ENCODE peak calls at places on chromosomes 5 and 9, in ten cellular contexts. One of them, this sample, is unnamed.

GRCh38 chr9:115146581-115147021 is 28.6 kb upstream of the TNC start:
- DNase-seq in lower leg skin: peak; percentile 32
- DNase-seq in psoas muscle: no peak
- DNase-seq in NB4: no peak
- DNase-seq in GM06990: no peak
- DNase-seq in sigmoid colon: peak; percentile 87
- DNase-seq in body of pancreas: no peak
- DNase-seq in PC-3: peak; percentile 81
- DNase-seq in gastrocnemius medialis: peak; percentile 23
- DNase-seq in PC-9: peak; percentile 54
- DNase-seq in this sample: peak; percentile 79

GRCh38 chr5:21723500-21723899 is 1129.6 kb downstream of the CDH12 start:
- DNase-seq in lower leg skin: no peak
- DNase-seq in psoas muscle: no peak
- DNase-seq in NB4: no peak
- DNase-seq in GM06990: no peak
- DNase-seq in sigmoid colon: no peak
- DNase-seq in body of pancreas: no peak
- DNase-seq in PC-3: no peak
- DNase-seq in gastrocnemius medialis: no peak
- DNase-seq in PC-9: no peak
- DNase-seq in this sample: no peak

GRCh38 chr9:134937566-134938345 is 20.0 kb upstream of the FCN1 start:
- DNase-seq in lower leg skin: no peak
- DNase-seq in psoas muscle: no peak
- DNase-seq in NB4: no peak
- DNase-seq in GM06990: no peak
- DNase-seq in sigmoid colon: no peak
- DNase-seq in body of pancreas: no peak
- DNase-seq in PC-3: no peak
- DNase-seq in gastrocnemius medialis: peak; percentile 3
- DNase-seq in PC-9: no peak
- DNase-seq in this sample: no peak

GRCh38 chr5:140317859-140318258 is 15.0 kb upstream of the PFDN1 start:
- DNase-seq in lower leg skin: no peak
- DNase-seq in psoas muscle: no peak
- DNase-seq in NB4: no peak
- DNase-seq in GM06990: no peak
- DNase-seq in sigmoid colon: no peak
- DNase-seq in body of pancreas: no peak
- DNase-seq in PC-3: peak; percentile 81
- DNase-seq in gastrocnemius medialis: no peak
- DNase-seq in PC-9: peak; percentile 34
- DNase-seq in this sample: no peak

GRCh38 chr5:38673671-38674071 is 117.2 kb upstream of the LIFR start:
- DNase-seq in lower leg skin: no peak
- DNase-seq in psoas muscle: no peak
- DNase-seq in NB4: no peak
- DNase-seq in GM06990: peak; percentile 2
- DNase-seq in sigmoid colon: no peak
- DNase-seq in body of pancreas: no peak
- DNase-seq in PC-3: peak; percentile 91
- DNase-seq in gastrocnemius medialis: no peak
- DNase-seq in PC-9: no peak
- DNase-seq in this sample: no peak

GRCh38 chr5:127229185-127229889 is 61.3 kb upstream of the MEGF10 start:
- DNase-seq in lower leg skin: peak; percentile 46
- DNase-seq in psoas muscle: peak; percentile 66
- DNase-seq in NB4: peak; percentile 80
- DNase-seq in GM06990: peak; percentile 69
- DNase-seq in sigmoid colon: peak; percentile 78
- DNase-seq in body of pancreas: peak; percentile 45
- DNase-seq in PC-3: peak; percentile 51
- DNase-seq in gastrocnemius medialis: peak; percentile 16
- DNase-seq in PC-9: peak; percentile 47
- DNase-seq in this sample: no peak

GRCh38 chr5:176521699-176522263 is 15.4 kb downstream of the RNF44 start:
- DNase-seq in lower leg skin: no peak
- DNase-seq in psoas muscle: no peak
- DNase-seq in NB4: no peak
- DNase-seq in GM06990: no peak
- DNase-seq in sigmoid colon: no peak
- DNase-seq in body of pancreas: no peak
- DNase-seq in PC-3: no peak
- DNase-seq in gastrocnemius medialis: no peak
- DNase-seq in PC-9: no peak
- DNase-seq in this sample: no peak

GRCh38 chr9:91845839-91846238 is 104.2 kb downstream of the ROR2 start:
- DNase-seq in lower leg skin: no peak
- DNase-seq in psoas muscle: no peak
- DNase-seq in NB4: peak; percentile 28
- DNase-seq in GM06990: no peak
- DNase-seq in sigmoid colon: no peak
- DNase-seq in body of pancreas: no peak
- DNase-seq in PC-3: no peak
- DNase-seq in gastrocnemius medialis: no peak
- DNase-seq in PC-9: no peak
- DNase-seq in this sample: no peak

GRCh38 chr9:137312852-137313325 is 10.8 kb upstream of the NRARP start:
- DNase-seq in lower leg skin: no peak
- DNase-seq in psoas muscle: no peak
- DNase-seq in NB4: no peak
- DNase-seq in GM06990: no peak
- DNase-seq in sigmoid colon: peak; percentile 43
- DNase-seq in body of pancreas: peak; percentile 25
- DNase-seq in PC-3: no peak
- DNase-seq in gastrocnemius medialis: no peak
- DNase-seq in PC-9: no peak
- DNase-seq in this sample: no peak

GRCh38 chr5:15796557-15796956 is 296.6 kb downstream of the FBXL7 start:
- DNase-seq in lower leg skin: no peak
- DNase-seq in psoas muscle: no peak
- DNase-seq in NB4: no peak
- DNase-seq in GM06990: no peak
- DNase-seq in sigmoid colon: no peak
- DNase-seq in body of pancreas: no peak
- DNase-seq in PC-3: no peak
- DNase-seq in gastrocnemius medialis: no peak
- DNase-seq in PC-9: no peak
- DNase-seq in this sample: no peak

GRCh38 chr5:93592866-93593265 is 9.8 kb downstream of the NR2F1 start:
- DNase-seq in lower leg skin: no peak
- DNase-seq in psoas muscle: no peak
- DNase-seq in NB4: no peak
- DNase-seq in GM06990: no peak
- DNase-seq in sigmoid colon: no peak
- DNase-seq in body of pancreas: no peak
- DNase-seq in PC-3: no peak
- DNase-seq in gastrocnemius medialis: no peak
- DNase-seq in PC-9: no peak
- DNase-seq in this sample: no peak

GRCh38 chr9:107872457-107873192 is 383.1 kb upstream of the KLF4 start:
- DNase-seq in lower leg skin: no peak
- DNase-seq in psoas muscle: no peak
- DNase-seq in NB4: no peak
- DNase-seq in GM06990: no peak
- DNase-seq in sigmoid colon: no peak
- DNase-seq in body of pancreas: no peak
- DNase-seq in PC-3: no peak
- DNase-seq in gastrocnemius medialis: no peak
- DNase-seq in PC-9: no peak
- DNase-seq in this sample: no peak
- H3K4me3 ChIP-seq in lower leg skin: no peak overlapping the region
- H3K4me3 ChIP-seq in psoas muscle: no peak overlapping the region
- H3K4me3 ChIP-seq in NB4: no peak overlapping the region
- H3K4me3 ChIP-seq in GM06990: no peak overlapping the region
- H3K4me3 ChIP-seq in sigmoid colon: no peak overlapping the region
- H3K4me3 ChIP-seq in body of pancreas: no peak overlapping the region
- H3K4me3 ChIP-seq in PC-3: no peak overlapping the region
- H3K4me3 ChIP-seq in gastrocnemius medialis: no peak overlapping the region
- H3K4me3 ChIP-seq in PC-9: no peak overlapping the region
- H3K4me3 ChIP-seq in this sample: no peak overlapping the region

DNA sequence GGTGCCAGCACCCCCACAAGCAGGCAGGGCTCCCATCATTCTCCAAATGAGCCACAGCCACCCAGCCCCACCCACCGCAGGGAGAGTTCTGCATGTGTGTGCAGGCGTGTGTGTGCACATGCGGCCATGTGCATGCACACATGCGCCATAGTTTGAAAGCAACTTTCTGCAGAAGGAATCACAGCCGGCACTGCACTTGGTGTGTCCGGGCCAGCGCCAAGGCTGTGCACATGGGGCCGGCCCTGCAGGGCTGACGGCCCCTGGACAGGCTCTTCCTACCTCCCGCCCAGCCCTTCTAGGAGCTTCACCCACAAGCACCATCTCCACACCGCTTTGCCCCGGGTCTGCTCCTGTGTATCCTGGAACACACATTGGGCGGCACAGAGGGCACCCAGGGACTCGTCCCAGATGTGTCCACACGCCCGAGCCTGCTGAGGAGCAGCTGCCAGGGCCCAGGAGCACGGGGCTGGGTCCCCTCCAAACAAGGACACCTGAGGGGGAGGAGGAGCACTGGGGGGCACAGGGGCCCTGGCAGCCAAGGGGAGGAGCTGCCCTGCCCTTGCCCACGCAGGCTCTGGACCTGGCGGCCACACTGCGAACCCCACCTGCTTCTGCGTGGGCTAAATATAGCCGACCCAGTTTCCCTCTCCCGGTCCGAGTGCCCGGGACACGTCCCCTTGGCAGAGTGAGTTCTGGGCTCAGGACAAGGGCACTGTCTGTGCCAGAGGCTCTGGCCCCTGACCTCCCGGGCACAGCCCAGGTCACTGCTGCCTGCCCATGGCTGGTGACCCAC is 19.1 kb downstream of the TPPP start:
- DNase-seq in lower leg skin: no peak
- DNase-seq in psoas muscle: peak; percentile 84
- DNase-seq in NB4: peak; percentile 35
- DNase-seq in GM06990: no peak
- DNase-seq in sigmoid colon: peak; percentile 66
- DNase-seq in body of pancreas: no peak
- DNase-seq in PC-3: no peak
- DNase-seq in gastrocnemius medialis: peak; percentile 78
- DNase-seq in PC-9: no peak
- DNase-seq in this sample: no peak
- TF ChIP-seq CTCF in lower leg skin: no peak
- TF ChIP-seq CTCF in psoas muscle: peak; percentile 7
- TF ChIP-seq CTCF in NB4: no peak
- TF ChIP-seq CTCF in GM06990: no peak
- TF ChIP-seq CTCF in sigmoid colon: no peak
- TF ChIP-seq CTCF in body of pancreas: no peak
- TF ChIP-seq CTCF in PC-3: no peak
- TF ChIP-seq CTCF in gastrocnemius medialis: peak; percentile 45
- TF ChIP-seq CTCF in PC-9: no peak
- TF ChIP-seq CTCF in this sample: no peak

DNA sequence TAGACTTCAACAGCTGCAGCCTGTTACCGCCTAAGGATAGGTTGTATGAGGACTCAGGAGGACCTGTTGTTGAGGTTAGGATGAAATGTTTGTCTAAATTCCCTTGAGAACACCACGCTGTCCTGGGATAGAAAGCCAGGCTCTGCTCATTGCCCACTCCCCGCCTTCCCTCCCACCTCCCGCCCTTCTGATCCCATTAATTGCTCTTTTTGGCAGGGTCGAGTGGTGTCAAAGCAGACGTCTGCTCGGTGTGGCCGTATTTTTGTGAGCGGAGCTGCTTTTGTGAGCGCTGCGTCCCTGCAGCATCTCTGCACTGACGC is 62.3 kb downstream of the SPATA31C2 start:
- DNase-seq in lower leg skin: no peak
- DNase-seq in psoas muscle: no peak
- DNase-seq in NB4: no peak
- DNase-seq in GM06990: no peak
- DNase-seq in sigmoid colon: no peak
- DNase-seq in body of pancreas: no peak
- DNase-seq in PC-3: no peak
- DNase-seq in gastrocnemius medialis: no peak
- DNase-seq in PC-9: no peak
- DNase-seq in this sample: no peak
- H3K4me3 ChIP-seq in lower leg skin: peak overlapping the region; percentile 15
- H3K4me3 ChIP-seq in psoas muscle: peak overlapping the region; percentile 65
- H3K4me3 ChIP-seq in NB4: peak overlapping the region; percentile 13
- H3K4me3 ChIP-seq in GM06990: no peak overlapping the region
- H3K4me3 ChIP-seq in sigmoid colon: peak overlapping the region; percentile 60
- H3K4me3 ChIP-seq in body of pancreas: peak overlapping the region; percentile 37
- H3K4me3 ChIP-seq in PC-3: peak overlapping the region; percentile 73
- H3K4me3 ChIP-seq in gastrocnemius medialis: peak overlapping the region; percentile 50
- H3K4me3 ChIP-seq in PC-9: peak overlapping the region; percentile 64
- H3K4me3 ChIP-seq in this sample: peak overlapping the region; percentile 54

GRCh38 chr9:130167927-130168326 is 4.3 kb upstream of the NCS1 start:
- DNase-seq in lower leg skin: no peak
- DNase-seq in psoas muscle: no peak
- DNase-seq in NB4: no peak
- DNase-seq in GM06990: no peak
- DNase-seq in sigmoid colon: no peak
- DNase-seq in body of pancreas: no peak
- DNase-seq in PC-3: no peak
- DNase-seq in gastrocnemius medialis: no peak
- DNase-seq in PC-9: no peak
- DNase-seq in this sample: no peak
- TF ChIP-seq CTCF in lower leg skin: no peak
- TF ChIP-seq CTCF in psoas muscle: no peak
- TF ChIP-seq CTCF in NB4: no peak
- TF ChIP-seq CTCF in GM06990: no peak
- TF ChIP-seq CTCF in sigmoid colon: no peak
- TF ChIP-seq CTCF in body of pancreas: no peak
- TF ChIP-seq CTCF in PC-3: no peak
- TF ChIP-seq CTCF in gastrocnemius medialis: no peak
- TF ChIP-seq CTCF in PC-9: no peak
- TF ChIP-seq CTCF in this sample: no peak

DNA sequence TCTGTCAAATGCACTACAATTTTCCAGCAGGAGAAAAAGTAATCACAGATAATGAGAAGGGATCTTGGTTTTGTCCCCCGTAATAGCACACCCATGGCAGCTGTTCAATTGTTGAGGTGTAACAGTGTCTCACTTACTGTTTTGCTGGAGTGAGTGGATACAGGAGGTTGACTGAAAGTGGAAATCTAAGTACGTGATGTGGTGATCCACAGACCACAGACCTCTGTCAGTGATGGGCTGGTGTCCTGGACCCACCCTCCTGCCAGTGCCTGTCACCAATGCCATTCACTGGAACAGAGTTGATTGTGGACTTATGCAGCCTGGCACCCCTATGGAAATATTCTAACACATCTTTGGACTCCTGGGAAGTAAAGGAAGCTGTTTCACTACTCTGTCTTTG is 261.7 kb downstream of the TRPM3 start:
- DNase-seq in lower leg skin: no peak
- DNase-seq in psoas muscle: no peak
- DNase-seq in NB4: no peak
- DNase-seq in GM06990: no peak
- DNase-seq in sigmoid colon: no peak
- DNase-seq in body of pancreas: no peak
- DNase-seq in PC-3: no peak
- DNase-seq in gastrocnemius medialis: no peak
- DNase-seq in PC-9: no peak
- DNase-seq in this sample: no peak
- H3K4me3 ChIP-seq in lower leg skin: no peak overlapping the region
- H3K4me3 ChIP-seq in psoas muscle: no peak overlapping the region
- H3K4me3 ChIP-seq in NB4: no peak overlapping the region
- H3K4me3 ChIP-seq in GM06990: no peak overlapping the region
- H3K4me3 ChIP-seq in sigmoid colon: no peak overlapping the region
- H3K4me3 ChIP-seq in body of pancreas: no peak overlapping the region
- H3K4me3 ChIP-seq in PC-3: no peak overlapping the region
- H3K4me3 ChIP-seq in gastrocnemius medialis: no peak overlapping the region
- H3K4me3 ChIP-seq in PC-9: no peak overlapping the region
- H3K4me3 ChIP-seq in this sample: no peak overlapping the region

This sample was measured in AG09309.